ENCODE peak calls at places on chromosomes 12 and 14, in seven cellular contexts. R, G, V, N, S, P and X are unnamed samples.

GRCh38 chr12:56188786-56189335 is 422 bp downstream of the SMARCC2 start:
- DNase-seq in R (no peak), G (no peak), V (no peak), N (no peak), S (no peak), P (peak), X (no peak)

GRCh38 chr12:106598003-106598402 is 15.2 kb downstream of the RFX4 start:
- DNase-seq in R (no peak), G (no peak), V (no peak), N (no peak), S (no peak), P (no peak), X (peak)

GRCh38 chr12:6791931-6792520 is 2.7 kb downstream of the CD4 start:
- DNase-seq in R (no peak), G (no peak), V (no peak), N (no peak), S (no peak), P (no peak), X (no peak)

GRCh38 chr14:75972729-75973480 is 8.9 kb downstream of the TGFB3 start:
- DNase-seq in R (no peak), G (no peak), V (no peak), N (no peak), S (no peak), P (no peak), X (no peak)

GRCh38 chr12:57540998-57541397 is 6.0 kb downstream of the DCTN2 start:
- DNase-seq in R (no peak), G (no peak), V (no peak), N (no peak), S (no peak), P (no peak), X (no peak)

GRCh38 chr12:31203261-31203660 is 122.7 kb downstream of the SINHCAF start:
- DNase-seq in R (no peak), G (no peak), V (peak), N (no peak), S (no peak), P (no peak), X (no peak)

GRCh38 chr14:32233292-32233691 is 30.2 kb upstream of the RNU6-8 start:
- DNase-seq in R (no peak), G (no peak), V (no peak), N (no peak), S (no peak), P (no peak), X (no peak)

GRCh38 chr12:3604750-3605638 is 114.0 kb downstream of the PRMT8 start:
- DNase-seq in R (no peak), G (peak), V (peak), N (no peak), S (peak), P (no peak), X (peak)

GRCh38 chr14:59360923-59361794 is 104.0 kb downstream of the GPR135 start:
- DNase-seq in R (no peak), G (peak), V (peak), N (no peak), S (peak), P (no peak), X (no peak)

GRCh38 chr14:105889666-105890473 is 363.5 kb downstream of the TMEM121 start:
- DNase-seq in R (no peak), G (no peak), V (no peak), N (no peak), S (no peak), P (no peak), X (no peak)

GRCh38 chr12:100753837-100754236 is 40.7 kb upstream of the ANO4 start:
- DNase-seq in R (no peak), G (no peak), V (peak), N (no peak), S (no peak), P (no peak), X (no peak)

GRCh38 chr12:111366583-111366982 is 2.3 kb downstream of the PHETA1 start:
- DNase-seq in R (no peak), G (no peak), V (no peak), N (no peak), S (no peak), P (no peak), X (no peak)

GRCh38 chr12:52992699-52993557 is 13.3 kb upstream of the EIF4B start:
- DNase-seq in R (no peak), G (peak), V (peak), N (no peak), S (peak), P (no peak), X (no peak)

GRCh38 chr14:105290598-105291356 is 10.0 kb downstream of the BRF1 start:
- DNase-seq in R (no peak), G (no peak), V (no peak), N (no peak), S (no peak), P (no peak), X (no peak)

GRCh38 chr12:55718020-55718419 is 2.2 kb upstream of the RDH5 start:
- DNase-seq in R (no peak), G (no peak), V (no peak), N (no peak), S (peak), P (no peak), X (no peak)

GRCh38 chr12:60231976-60232907 is 636.4 kb downstream of the SLC16A7 start:
- DNase-seq in R (no peak), G (no peak), V (no peak), N (no peak), S (no peak), P (no peak), X (no peak)

GRCh38 chr12:124286414-124286813 is 8.5 kb upstream of the RFLNA start:
- DNase-seq in R (no peak), G (no peak), V (peak), N (no peak), S (peak), P (no peak), X (peak)

GRCh38 chr12:79058342-79058741 is 193.8 kb downstream of the SYT1 start:
- DNase-seq in R (no peak), G (no peak), V (peak), N (peak), S (peak), P (no peak), X (no peak)

GRCh38 chr14:106459971-106460730 is 933.8 kb downstream of the TMEM121 start:
- DNase-seq in R (no peak), G (no peak), V (no peak), N (peak), S (no peak), P (peak), X (no peak)

GRCh38 chr14:34324363-34324795 is 137.7 kb downstream of the SPTSSA start:
- DNase-seq in R (no peak), G (no peak), V (peak), N (peak), S (peak), P (no peak), X (no peak)

GRCh38 chr12:113149361-113150150 is at the start of gene CFAP73:
- DNase-seq in R (no peak), G (peak), V (peak), N (no peak), S (peak), P (no peak), X (peak)

GRCh38 chr12:76199808-76200207 is 115.3 kb upstream of the NAP1L1 start:
- DNase-seq in R (no peak), G (no peak), V (peak), N (no peak), S (peak), P (no peak), X (no peak)

GRCh38 chr14:85575617-85575898 is 45.6 kb downstream of the FLRT2 start:
- DNase-seq in R (no peak), G (no peak), V (no peak), N (no peak), S (no peak), P (no peak), X (no peak)

GRCh38 chr12:66166561-66166960 is 3.2 kb downstream of the TMBIM4 start:
- DNase-seq in R (no peak), G (no peak), V (no peak), N (no peak), S (no peak), P (no peak), X (no peak)

GRCh38 chr14:25887251-25887908 is 710.5 kb downstream of the NOVA1 start:
- DNase-seq in R (no peak), G (no peak), V (no peak), N (no peak), S (no peak), P (no peak), X (no peak)

GRCh38 chr12:131612092-131612755 is 98.7 kb upstream of the SFSWAP start:
- DNase-seq in R (no peak), G (no peak), V (no peak), N (no peak), S (no peak), P (no peak), X (no peak)

GRCh38 chr14:81728447-81728846 is 194.8 kb upstream of the SEL1L start:
- DNase-seq in R (no peak), G (no peak), V (no peak), N (no peak), S (no peak), P (no peak), X (no peak)

GRCh38 chr12:54370218-54370730 is 6.0 kb upstream of the GPR84 start:
- DNase-seq in R (peak), G (peak), V (peak), N (no peak), S (peak), P (no peak), X (no peak)

GRCh38 chr12:6116481-6117021 is 7.9 kb downstream of the VWF start:
- DNase-seq in R (no peak), G (no peak), V (no peak), N (no peak), S (peak), P (no peak), X (no peak)

GRCh38 chr12:117967512-117967911 is 1.3 kb downstream of the KSR2 start:
- DNase-seq in R (no peak), G (no peak), V (no peak), N (no peak), S (no peak), P (no peak), X (no peak)

GRCh38 chr12:67578976-67579661 is 69.4 kb upstream of the DYRK2 start:
- DNase-seq in R (no peak), G (no peak), V (peak), N (peak), S (no peak), P (peak), X (peak)

GRCh38 chr12:76346798-76347420 is 1.3 kb downstream of the BBS10 start:
- DNase-seq in R (no peak), G (no peak), V (peak), N (peak), S (peak), P (no peak), X (no peak)

GRCh38 chr12:106773945-106774807 is at the start of gene RIC8B:
- DNase-seq in R (peak), G (peak), V (peak), N (peak), S (peak), P (peak), X (peak)

GRCh38 chr12:114371733-114372132 is 34.2 kb downstream of the TBX5 start:
- DNase-seq in R (no peak), G (no peak), V (no peak), N (no peak), S (no peak), P (no peak), X (no peak)

GRCh38 chr12:114368685-114369084 is 37.3 kb downstream of the TBX5 start:
- DNase-seq in R (no peak), G (no peak), V (no peak), N (no peak), S (no peak), P (no peak), X (no peak)

GRCh38 chr12:114371250-114371649 is 34.7 kb downstream of the TBX5 start:
- DNase-seq in R (no peak), G (no peak), V (no peak), N (no peak), S (no peak), P (no peak), X (no peak)

GRCh38 chr12:114369088-114369487 is 36.9 kb downstream of the TBX5 start:
- DNase-seq in R (no peak), G (no peak), V (no peak), N (no peak), S (no peak), P (no peak), X (no peak)
- H3K4me3 ChIP-seq in R (peak), G (no peak), V (no peak), N (no peak), S (no peak), P (no peak), X (no peak)

GRCh38 chr12:40106655-40107054 is 774 bp upstream of the SLC2A13 start:
- DNase-seq in R (no peak), G (no peak), V (no peak), N (no peak), S (no peak), P (no peak), X (no peak)

GRCh38 chr12:40104461-40105264 is 1.2 kb downstream of the SLC2A13 start:
- DNase-seq in R (no peak), G (no peak), V (peak), N (no peak), S (peak), P (no peak), X (no peak)

GRCh38 chr12:40105265-40105514 is 691 bp downstream of the SLC2A13 start:
- DNase-seq in R (no peak), G (no peak), V (no peak), N (no peak), S (no peak), P (no peak), X (no peak)

GRCh38 chr12:40106202-40106533 is 287 bp upstream of the SLC2A13 start:
- DNase-seq in R (peak), G (no peak), V (no peak), N (no peak), S (no peak), P (no peak), X (no peak)

GRCh38 chr12:40105515-40106201 is at the start of gene SLC2A13:
- DNase-seq in R (no peak), G (peak), V (peak), N (peak), S (peak), P (peak), X (peak)
- TF ChIP-seq CTCF in R (no peak), G (no peak), V (no peak), N (no peak), S (no peak), P (no peak), X (no peak)

DNA sequence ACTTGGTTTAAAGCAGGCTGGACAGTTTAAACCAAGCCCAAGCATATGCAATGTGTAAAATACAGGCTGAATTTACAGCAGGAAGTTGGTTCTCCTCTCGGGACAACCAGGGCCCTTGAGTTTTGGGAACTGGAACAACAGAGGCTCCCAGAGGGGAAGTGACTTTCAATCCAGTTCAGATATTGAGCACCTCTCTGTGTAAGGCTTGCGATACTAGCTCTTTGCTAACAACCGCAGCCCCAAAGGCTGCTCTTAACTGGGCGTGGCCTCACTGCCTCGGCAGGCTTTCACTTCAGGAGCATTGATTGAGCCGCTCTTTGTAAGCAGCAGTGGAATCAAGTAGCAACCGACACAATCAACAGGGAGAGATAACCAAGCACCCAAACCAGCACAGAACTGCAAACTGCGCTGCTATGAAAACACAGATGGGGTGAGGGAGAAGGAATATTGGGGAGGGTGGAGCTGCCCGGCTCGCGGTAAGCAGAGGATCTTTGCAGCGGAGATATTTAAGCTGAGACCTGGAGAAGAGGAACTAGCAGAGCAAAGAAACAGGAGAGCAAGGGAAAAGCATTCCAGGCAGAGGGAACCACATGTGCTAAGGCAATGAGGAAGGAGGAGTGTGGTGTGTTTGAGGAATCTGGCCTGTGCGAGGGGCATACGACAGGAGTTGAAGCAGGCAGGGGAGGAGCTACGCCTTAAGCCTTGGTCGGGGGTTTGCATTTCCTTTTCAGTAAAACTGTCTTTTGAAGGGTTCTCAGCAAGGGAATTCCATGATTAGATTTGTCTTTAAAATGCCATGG is 17.3 kb upstream of the YY1 start:
- DNase-seq in R (no peak), G (peak), V (peak), N (peak), S (peak), P (peak), X (no peak)
- H3K4me3 ChIP-seq in R (peak), G (peak), V (peak), N (peak), S (peak), P (peak), X (peak)

GRCh38 chr12:127174881-127175280 is 1092.1 kb upstream of the TMEM132C start:
- DNase-seq in R (no peak), G (no peak), V (no peak), N (no peak), S (no peak), P (no peak), X (no peak)

GRCh38 chr12:127172857-127173256 is 1094.1 kb upstream of the TMEM132C start:
- DNase-seq in R (no peak), G (no peak), V (no peak), N (no peak), S (no peak), P (no peak), X (no peak)

GRCh38 chr12:127178039-127178438 is 1088.9 kb upstream of the TMEM132C start:
- DNase-seq in R (no peak), G (no peak), V (no peak), N (no peak), S (no peak), P (no peak), X (no peak)

GRCh38 chr12:127176804-127177203 is 1090.2 kb upstream of the TMEM132C start:
- DNase-seq in R (no peak), G (no peak), V (no peak), N (no peak), S (no peak), P (no peak), X (no peak)

GRCh38 chr12:127175361-127175760 is 1091.6 kb upstream of the TMEM132C start:
- DNase-seq in R (no peak), G (no peak), V (no peak), N (no peak), S (no peak), P (no peak), X (no peak)
- TF ChIP-seq CTCF in R (no peak), G (no peak), V (no peak), N (no peak), S (no peak), P (no peak), X (no peak)

DNA sequence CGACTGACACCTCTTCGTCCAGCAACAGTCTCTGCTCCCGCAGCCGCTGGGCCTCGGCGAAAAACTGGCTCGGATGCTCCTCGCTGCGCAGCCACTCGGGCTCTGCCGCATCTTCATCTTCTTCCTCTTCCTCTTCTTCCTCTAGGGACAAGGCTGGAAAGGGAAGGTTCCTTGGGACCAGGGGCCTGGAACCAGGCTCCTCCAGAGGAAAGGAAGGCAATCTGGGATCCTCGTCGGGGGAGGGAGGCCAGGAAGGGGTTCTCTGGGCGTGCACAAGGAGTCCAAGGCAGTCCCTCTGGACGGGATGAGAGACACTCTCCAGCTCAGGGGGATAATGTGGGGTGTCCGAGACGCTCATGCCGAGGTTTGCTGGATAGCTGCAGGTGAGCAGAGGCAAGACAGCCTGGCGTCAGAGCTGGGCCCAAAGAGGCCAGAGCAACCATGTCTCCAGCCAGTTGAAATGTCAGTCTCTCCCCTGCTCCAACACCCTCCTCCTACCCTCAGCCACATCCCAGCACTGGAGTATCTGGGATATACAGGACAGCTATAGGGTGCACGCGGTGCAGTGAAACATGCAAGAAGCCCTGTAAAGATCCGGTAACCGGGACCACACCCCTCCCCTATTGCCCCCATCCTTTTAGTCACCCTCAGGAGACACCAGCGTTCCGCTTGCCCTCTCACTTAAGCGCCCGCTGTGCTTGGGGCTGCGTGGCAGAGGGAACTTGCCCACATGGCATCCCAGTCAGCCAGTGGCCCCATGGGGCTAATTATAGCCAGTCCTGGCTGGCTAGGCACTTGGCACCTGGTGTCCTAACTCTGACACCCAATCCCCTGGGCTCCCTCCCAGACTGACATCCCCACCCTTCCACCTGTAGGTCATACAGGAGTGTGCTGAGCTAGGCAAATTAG is at the start of gene KLHL33:
- DNase-seq in R (no peak), G (no peak), V (no peak), N (no peak), S (no peak), P (no peak), X (no peak)
- H3K4me3 ChIP-seq in R (peak), G (peak), V (no peak), N (no peak), S (peak), P (no peak), X (peak)